ENCODE peak calls at places on chromosome 9, in four cellular contexts. H is A673, U is mammary epithelial cell, P is germinal center. Z is an unnamed sample.

GRCh38 chr9:121892706-121893105 is 200.4 kb downstream of the TTLL11 start:
- DNase-seq in U (no peak), P (no peak), H (no peak), Z (no peak)

GRCh38 chr9:127629468-127630081 is 17.5 kb downstream of the STXBP1 start:
- DNase-seq in U (no peak), P (no peak), H (no peak), Z (peak)

GRCh38 chr9:92761686-92762085 is 2.9 kb downstream of the BICD2 start:
- DNase-seq in U (no peak), P (no peak), H (no peak), Z (no peak)

GRCh38 chr9:129930743-129931142 is 95.5 kb downstream of the USP20 start:
- DNase-seq in H (no peak), U (no peak), P (no peak), Z (peak)

GRCh38 chr9:107260437-107261081 is 22.5 kb upstream of the RAD23B start:
- DNase-seq in H (no peak), U (peak), P (peak), Z (no peak)

GRCh38 chr9:122015165-122015821 is 77.8 kb downstream of the TTLL11 start:
- DNase-seq in P (no peak), H (no peak), U (no peak), Z (no peak)

GRCh38 chr9:28848671-28849070 is 1275.4 kb upstream of the C9orf72 start:
- DNase-seq in P (no peak), U (no peak), H (peak), Z (no peak)

GRCh38 chr9:27530915-27531762 is 1.5 kb upstream of the MOB3B start:
- DNase-seq in U (no peak), P (no peak), H (no peak), Z (no peak)

GRCh38 chr9:27460225-27461023 is 63.7 kb upstream of the IFNK start:
- DNase-seq in P (peak), H (peak), U (peak), Z (no peak)

GRCh38 chr9:131178382-131178781 is 53.0 kb downstream of the NUP214 start:
- DNase-seq in P (peak), H (peak), U (peak), Z (peak)

GRCh38 chr9:130576176-130576575 is 3.2 kb upstream of the FUBP3 start:
- DNase-seq in P (no peak), U (no peak), H (no peak), Z (peak)

GRCh38 chr9:115213777-115214428 is 95.9 kb upstream of the TNC start:
- DNase-seq in H (peak), U (peak), P (no peak), Z (no peak)

GRCh38 chr9:120892748-120893584 is 16.0 kb upstream of the PHF19 start:
- DNase-seq in U (peak), H (peak), P (peak), Z (peak)

GRCh38 chr9:100579665-100580064 is 1.8 kb downstream of the CAVIN4 start:
- DNase-seq in P (no peak), H (no peak), U (no peak), Z (no peak)

GRCh38 chr9:124594673-124595072 is 87.5 kb upstream of the NR5A1 start:
- DNase-seq in P (no peak), H (no peak), U (no peak), Z (no peak)

GRCh38 chr9:114000063-114000454 is 78.0 kb downstream of the AMBP start:
- DNase-seq in H (no peak), U (no peak), P (no peak), Z (no peak)

GRCh38 chr9:79023134-79023577 is 548.6 kb upstream of the TLE4 start:
- DNase-seq in H (no peak), U (peak), P (no peak), Z (no peak)

GRCh38 chr9:77735515-77735914 is 87.4 kb upstream of the GNA14 start:
- DNase-seq in U (no peak), P (no peak), H (no peak), Z (no peak)

GRCh38 chr9:88567870-88568269 is 32.9 kb downstream of the NXNL2 start:
- DNase-seq in H (no peak), U (no peak), P (no peak), Z (no peak)

GRCh38 chr9:126781717-126782388 is 23.0 kb upstream of the ZBTB43 start:
- DNase-seq in P (peak), U (peak), H (peak), Z (peak)

GRCh38 chr9:85514256-85514655 is 227.5 kb downstream of the AGTPBP1 start:
- DNase-seq in H (no peak), P (no peak), U (peak), Z (no peak)

GRCh38 chr9:2453701-2454100 is 167.9 kb upstream of the VLDLR start:
- DNase-seq in U (no peak), H (no peak), P (no peak), Z (no peak)

GRCh38 chr9:84271887-84272556 is 68.5 kb downstream of the SLC28A3 start:
- DNase-seq in U (no peak), P (no peak), H (no peak), Z (no peak)

GRCh38 chr9:16640649-16641048 is 229.8 kb downstream of the BNC2 start:
- DNase-seq in H (no peak), P (no peak), U (no peak), Z (no peak)

GRCh38 chr9:134597041-134597913 is 44.3 kb upstream of the COL5A1 start:
- DNase-seq in P (no peak), U (no peak), H (no peak), Z (no peak)

GRCh38 chr9:125428060-125428481 is 166.4 kb downstream of the GAPVD1 start:
- DNase-seq in U (peak), P (peak), H (no peak), Z (peak)

GRCh38 chr9:36074870-36075532 is 38.3 kb downstream of the RECK start:
- DNase-seq in P (no peak), H (peak), U (peak), Z (no peak)

GRCh38 chr9:81798606-81799005 is 109.3 kb upstream of the TLE1 start:
- DNase-seq in U (no peak), H (no peak), P (no peak), Z (no peak)

GRCh38 chr9:131856105-131856504 is 116.2 kb upstream of the RAPGEF1 start:
- DNase-seq in H (no peak), P (no peak), U (no peak), Z (peak)

GRCh38 chr9:124449381-124450151 is 685 bp upstream of the ADGRD2 start:
- DNase-seq in U (no peak), H (no peak), P (no peak), Z (no peak)

GRCh38 chr9:21754741-21755140 is 47.7 kb upstream of the MTAP start:
- DNase-seq in H (no peak), P (no peak), U (peak), Z (no peak)